ENCODE peak calls at places on chromosomes 13 and 19, in six cellular contexts. One of them, this sample, is unnamed.

GRCh38 chr19:8116437-8117293 is 32.7 kb downstream of the FBN3 start:
- DNase-seq in SHP77: no peak
- DNase-seq in heart left ventricle: no peak
- DNase-seq in neural crest cell: no peak
- DNase-seq in stimulated activated CD8-positive, alpha-beta memory T cell treated with anti-CD3 and anti-CD28 coated beads, Interleukin-15, amount 100 ng/mL, for 24 hours: no peak
- DNase-seq in smooth muscle cell of the brain vasculature: no peak
- DNase-seq in this sample: no peak

GRCh38 chr13:25286308-25286968 is 850 bp downstream of the MTMR6 start:
- DNase-seq in SHP77: no peak
- DNase-seq in heart left ventricle: no peak
- DNase-seq in neural crest cell: peak
- DNase-seq in stimulated activated CD8-positive, alpha-beta memory T cell treated with anti-CD3 and anti-CD28 coated beads, Interleukin-15, amount 100 ng/mL, for 24 hours: no peak
- DNase-seq in smooth muscle cell of the brain vasculature: no peak
- DNase-seq in this sample: no peak

GRCh38 chr19:934865-935422 is 9.1 kb downstream of the ARID3A start:
- DNase-seq in SHP77: peak
- DNase-seq in heart left ventricle: peak
- DNase-seq in neural crest cell: no peak
- DNase-seq in stimulated activated CD8-positive, alpha-beta memory T cell treated with anti-CD3 and anti-CD28 coated beads, Interleukin-15, amount 100 ng/mL, for 24 hours: no peak
- DNase-seq in smooth muscle cell of the brain vasculature: no peak
- DNase-seq in this sample: peak

GRCh38 chr13:67554296-67554695 is 324.2 kb upstream of the PCDH9 start:
- DNase-seq in SHP77: no peak
- DNase-seq in heart left ventricle: no peak
- DNase-seq in neural crest cell: no peak
- DNase-seq in stimulated activated CD8-positive, alpha-beta memory T cell treated with anti-CD3 and anti-CD28 coated beads, Interleukin-15, amount 100 ng/mL, for 24 hours: no peak
- DNase-seq in smooth muscle cell of the brain vasculature: no peak
- DNase-seq in this sample: no peak

GRCh38 chr13:78598382-78598781 is 5.0 kb downstream of the POU4F1 start:
- DNase-seq in SHP77: no peak
- DNase-seq in heart left ventricle: no peak
- DNase-seq in neural crest cell: no peak
- DNase-seq in stimulated activated CD8-positive, alpha-beta memory T cell treated with anti-CD3 and anti-CD28 coated beads, Interleukin-15, amount 100 ng/mL, for 24 hours: no peak
- DNase-seq in smooth muscle cell of the brain vasculature: no peak
- DNase-seq in this sample: no peak

GRCh38 chr19:52270266-52270885 is 989 bp downstream of the ZNF766 start:
- DNase-seq in SHP77: no peak
- DNase-seq in heart left ventricle: no peak
- DNase-seq in neural crest cell: no peak
- DNase-seq in stimulated activated CD8-positive, alpha-beta memory T cell treated with anti-CD3 and anti-CD28 coated beads, Interleukin-15, amount 100 ng/mL, for 24 hours: no peak
- DNase-seq in smooth muscle cell of the brain vasculature: no peak
- DNase-seq in this sample: no peak

GRCh38 chr19:22144394-22144793 is 52.4 kb downstream of the ZNF676 start:
- DNase-seq in SHP77: no peak
- DNase-seq in heart left ventricle: no peak
- DNase-seq in neural crest cell: no peak
- DNase-seq in stimulated activated CD8-positive, alpha-beta memory T cell treated with anti-CD3 and anti-CD28 coated beads, Interleukin-15, amount 100 ng/mL, for 24 hours: no peak
- DNase-seq in smooth muscle cell of the brain vasculature: no peak
- DNase-seq in this sample: no peak

GRCh38 chr13:28583661-28584091 is 75.3 kb upstream of the POMP start:
- DNase-seq in SHP77: no peak
- DNase-seq in heart left ventricle: no peak
- DNase-seq in neural crest cell: no peak
- DNase-seq in stimulated activated CD8-positive, alpha-beta memory T cell treated with anti-CD3 and anti-CD28 coated beads, Interleukin-15, amount 100 ng/mL, for 24 hours: no peak
- DNase-seq in smooth muscle cell of the brain vasculature: no peak
- DNase-seq in this sample: no peak

GRCh38 chr13:97600438-97601080 is 166.6 kb downstream of the RAP2A start:
- DNase-seq in SHP77: no peak
- DNase-seq in heart left ventricle: no peak
- DNase-seq in neural crest cell: no peak
- DNase-seq in stimulated activated CD8-positive, alpha-beta memory T cell treated with anti-CD3 and anti-CD28 coated beads, Interleukin-15, amount 100 ng/mL, for 24 hours: no peak
- DNase-seq in smooth muscle cell of the brain vasculature: peak
- DNase-seq in this sample: peak

GRCh38 chr19:15294591-15294990 is 37.7 kb downstream of the BRD4 start:
- DNase-seq in SHP77: no peak
- DNase-seq in heart left ventricle: no peak
- DNase-seq in neural crest cell: no peak
- DNase-seq in stimulated activated CD8-positive, alpha-beta memory T cell treated with anti-CD3 and anti-CD28 coated beads, Interleukin-15, amount 100 ng/mL, for 24 hours: no peak
- DNase-seq in smooth muscle cell of the brain vasculature: no peak
- DNase-seq in this sample: no peak

GRCh38 chr13:29522044-29522685 is 73.3 kb downstream of the SLC7A1 start:
- DNase-seq in SHP77: no peak
- DNase-seq in heart left ventricle: no peak
- DNase-seq in neural crest cell: no peak
- DNase-seq in stimulated activated CD8-positive, alpha-beta memory T cell treated with anti-CD3 and anti-CD28 coated beads, Interleukin-15, amount 100 ng/mL, for 24 hours: no peak
- DNase-seq in smooth muscle cell of the brain vasculature: peak
- DNase-seq in this sample: no peak

GRCh38 chr19:14786421-14786851 is 8.1 kb upstream of the ADGRE2 start:
- DNase-seq in SHP77: no peak
- DNase-seq in heart left ventricle: peak
- DNase-seq in neural crest cell: peak
- DNase-seq in stimulated activated CD8-positive, alpha-beta memory T cell treated with anti-CD3 and anti-CD28 coated beads, Interleukin-15, amount 100 ng/mL, for 24 hours: peak
- DNase-seq in smooth muscle cell of the brain vasculature: no peak
- DNase-seq in this sample: no peak

GRCh38 chr13:60146491-60146890 is 17.2 kb downstream of the DIAPH3 start:
- DNase-seq in SHP77: no peak
- DNase-seq in heart left ventricle: no peak
- DNase-seq in neural crest cell: no peak
- DNase-seq in stimulated activated CD8-positive, alpha-beta memory T cell treated with anti-CD3 and anti-CD28 coated beads, Interleukin-15, amount 100 ng/mL, for 24 hours: no peak
- DNase-seq in smooth muscle cell of the brain vasculature: no peak
- DNase-seq in this sample: no peak

GRCh38 chr13:77528834-77529500 is 6.5 kb upstream of the SCEL start:
- DNase-seq in SHP77: no peak
- DNase-seq in heart left ventricle: no peak
- DNase-seq in neural crest cell: no peak
- DNase-seq in stimulated activated CD8-positive, alpha-beta memory T cell treated with anti-CD3 and anti-CD28 coated beads, Interleukin-15, amount 100 ng/mL, for 24 hours: no peak
- DNase-seq in smooth muscle cell of the brain vasculature: no peak
- DNase-seq in this sample: no peak

GRCh38 chr13:100108913-100109507 is 20.1 kb downstream of the PCCA start:
- DNase-seq in SHP77: no peak
- DNase-seq in heart left ventricle: no peak
- DNase-seq in neural crest cell: no peak
- DNase-seq in stimulated activated CD8-positive, alpha-beta memory T cell treated with anti-CD3 and anti-CD28 coated beads, Interleukin-15, amount 100 ng/mL, for 24 hours: no peak
- DNase-seq in smooth muscle cell of the brain vasculature: no peak
- DNase-seq in this sample: no peak

GRCh38 chr19:11227201-11227886 is 12.1 kb upstream of the ANGPTL8 start:
- DNase-seq in SHP77: no peak
- DNase-seq in heart left ventricle: no peak
- DNase-seq in neural crest cell: no peak
- DNase-seq in stimulated activated CD8-positive, alpha-beta memory T cell treated with anti-CD3 and anti-CD28 coated beads, Interleukin-15, amount 100 ng/mL, for 24 hours: no peak
- DNase-seq in smooth muscle cell of the brain vasculature: no peak
- DNase-seq in this sample: no peak

GRCh38 chr13:52925221-52925620 is 76.8 kb upstream of the PCDH8 start:
- DNase-seq in SHP77: no peak
- DNase-seq in heart left ventricle: no peak
- DNase-seq in neural crest cell: no peak
- DNase-seq in stimulated activated CD8-positive, alpha-beta memory T cell treated with anti-CD3 and anti-CD28 coated beads, Interleukin-15, amount 100 ng/mL, for 24 hours: no peak
- DNase-seq in smooth muscle cell of the brain vasculature: no peak
- DNase-seq in this sample: no peak

GRCh38 chr19:2720777-2721569 is at the start of gene DIRAS1:
- DNase-seq in SHP77: no peak
- DNase-seq in heart left ventricle: no peak
- DNase-seq in neural crest cell: peak
- DNase-seq in stimulated activated CD8-positive, alpha-beta memory T cell treated with anti-CD3 and anti-CD28 coated beads, Interleukin-15, amount 100 ng/mL, for 24 hours: no peak
- DNase-seq in smooth muscle cell of the brain vasculature: no peak
- DNase-seq in this sample: no peak

GRCh38 chr13:81986308-81986707 is 1645.4 kb upstream of the SPRY2 start:
- DNase-seq in SHP77: no peak
- DNase-seq in heart left ventricle: no peak
- DNase-seq in neural crest cell: no peak
- DNase-seq in stimulated activated CD8-positive, alpha-beta memory T cell treated with anti-CD3 and anti-CD28 coated beads, Interleukin-15, amount 100 ng/mL, for 24 hours: no peak
- DNase-seq in smooth muscle cell of the brain vasculature: no peak
- DNase-seq in this sample: no peak

This sample was measured in glomerular endothelial cell.